ENCODE peak calls at places on chromosomes 4 and X, in four cellular contexts. One of them, this sample, is unnamed. For H3K4me1 and H3K27me3, the result is how much of the 10 kb centered on the place peaks cover.

GRCh38 chr4:98728433-98728832 is 70.0 kb upstream of the TSPAN5 start:
- DNase-seq in GM23248: peak
- DNase-seq in lower lobe of right lung: no peak
- DNase-seq in CD8-positive, alpha-beta memory T cell: no peak
- DNase-seq in this sample: no peak

GRCh38 chr4:24395937-24396336 is 188.4 kb downstream of the DHX15 start:
- DNase-seq in GM23248: no peak
- DNase-seq in lower lobe of right lung: no peak
- DNase-seq in CD8-positive, alpha-beta memory T cell: no peak
- DNase-seq in this sample: no peak

GRCh38 chr4:55399581-55399980 is 3.8 kb downstream of the TMEM165 start:
- DNase-seq in GM23248: peak
- DNase-seq in lower lobe of right lung: no peak
- DNase-seq in CD8-positive, alpha-beta memory T cell: no peak
- DNase-seq in this sample: no peak

GRCh38 chr4:48445704-48446103 is 37.4 kb upstream of the SLC10A4 start:
- DNase-seq in GM23248: peak
- DNase-seq in lower lobe of right lung: no peak
- DNase-seq in CD8-positive, alpha-beta memory T cell: no peak
- DNase-seq in this sample: no peak

GRCh38 chrX:29530520-29530919 is 684.8 kb upstream of the MAGEB2 start:
- DNase-seq in GM23248: peak
- DNase-seq in lower lobe of right lung: no peak
- DNase-seq in CD8-positive, alpha-beta memory T cell: no peak
- DNase-seq in this sample: no peak

GRCh38 chr4:39713691-39714090 is 15.8 kb downstream of the UBE2K start:
- DNase-seq in GM23248: peak
- DNase-seq in lower lobe of right lung: no peak
- DNase-seq in CD8-positive, alpha-beta memory T cell: no peak
- DNase-seq in this sample: no peak

GRCh38 chr4:20840648-20841190 is 140.5 kb downstream of the PACRGL start:
- DNase-seq in GM23248: no peak
- DNase-seq in lower lobe of right lung: no peak
- DNase-seq in CD8-positive, alpha-beta memory T cell: no peak
- DNase-seq in this sample: no peak

GRCh38 chrX:43140546-43140945 is 362.6 kb upstream of the PPP1R2C start:
- DNase-seq in GM23248: no peak
- DNase-seq in lower lobe of right lung: no peak
- DNase-seq in CD8-positive, alpha-beta memory T cell: no peak
- DNase-seq in this sample: no peak

GRCh38 chr4:60482921-60483351 is 717.2 kb upstream of the ADGRL3 start:
- DNase-seq in GM23248: no peak
- DNase-seq in lower lobe of right lung: no peak
- DNase-seq in CD8-positive, alpha-beta memory T cell: no peak
- DNase-seq in this sample: no peak

GRCh38 chrX:19964017-19964710 is 26.7 kb downstream of the BCLAF3 start:
- DNase-seq in GM23248: no peak
- DNase-seq in lower lobe of right lung: no peak
- DNase-seq in CD8-positive, alpha-beta memory T cell: no peak
- DNase-seq in this sample: peak

GRCh38 chr4:65190780-65191179 is 479.5 kb downstream of the EPHA5 start:
- DNase-seq in GM23248: no peak
- DNase-seq in lower lobe of right lung: no peak
- DNase-seq in CD8-positive, alpha-beta memory T cell: no peak
- DNase-seq in this sample: no peak

GRCh38 chr4:184147858-184148799 is 69.5 kb downstream of the ENPP6 start:
- DNase-seq in GM23248: peak
- DNase-seq in lower lobe of right lung: no peak
- DNase-seq in CD8-positive, alpha-beta memory T cell: no peak
- DNase-seq in this sample: no peak

GRCh38 chr4:73019462-73020047 is 50.0 kb downstream of the COX18 start:
- DNase-seq in GM23248: peak
- DNase-seq in lower lobe of right lung: no peak
- DNase-seq in CD8-positive, alpha-beta memory T cell: no peak
- DNase-seq in this sample: peak

GRCh38 chr4:33746979-33747378 is 2497.3 kb downstream of the ARAP2 start:
- DNase-seq in GM23248: no peak
- DNase-seq in lower lobe of right lung: no peak
- DNase-seq in CD8-positive, alpha-beta memory T cell: no peak
- DNase-seq in this sample: no peak

GRCh38 chr4:69984030-69984443 is 11.7 kb upstream of the STATH start:
- DNase-seq in GM23248: no peak
- DNase-seq in lower lobe of right lung: no peak
- DNase-seq in CD8-positive, alpha-beta memory T cell: no peak
- DNase-seq in this sample: no peak

GRCh38 chrX:134654398-134655012 is 3.8 kb downstream of the PLAC1 start:
- DNase-seq in GM23248: no peak
- DNase-seq in lower lobe of right lung: no peak
- DNase-seq in CD8-positive, alpha-beta memory T cell: no peak
- DNase-seq in this sample: no peak

GRCh38 chr4:85953651-85954018 is 406.2 kb downstream of the MAPK10 start:
- DNase-seq in GM23248: peak
- DNase-seq in lower lobe of right lung: no peak
- DNase-seq in CD8-positive, alpha-beta memory T cell: no peak
- DNase-seq in this sample: no peak

GRCh38 chr4:117137143-117137542 is 51.8 kb upstream of the TRAM1L1 start:
- DNase-seq in GM23248: peak
- DNase-seq in lower lobe of right lung: no peak
- DNase-seq in CD8-positive, alpha-beta memory T cell: no peak
- DNase-seq in this sample: no peak

GRCh38 chrX:445727-446126 is 59.0 kb upstream of the PPP2R3B start:
- DNase-seq in GM23248: no peak
- DNase-seq in lower lobe of right lung: peak
- DNase-seq in CD8-positive, alpha-beta memory T cell: no peak
- DNase-seq in this sample: no peak

GRCh38 chr4:2651546-2651945 is 104.6 kb downstream of the TNIP2 start:
- DNase-seq in GM23248: no peak
- DNase-seq in lower lobe of right lung: no peak
- DNase-seq in CD8-positive, alpha-beta memory T cell: no peak
- DNase-seq in this sample: no peak

GRCh38 chr4:132530846-132531245 is 618.2 kb upstream of the PCDH10 start:
- DNase-seq in GM23248: no peak
- DNase-seq in lower lobe of right lung: no peak
- DNase-seq in CD8-positive, alpha-beta memory T cell: no peak
- DNase-seq in this sample: no peak

GRCh38 chrX:133297284-133297683 is 79.1 kb upstream of the TFDP3 start:
- DNase-seq in GM23248: peak
- DNase-seq in lower lobe of right lung: no peak
- DNase-seq in CD8-positive, alpha-beta memory T cell: no peak
- DNase-seq in this sample: no peak

GRCh38 chr4:48205092-48205491 is 64.5 kb downstream of the TEC start:
- DNase-seq in GM23248: no peak
- DNase-seq in lower lobe of right lung: no peak
- DNase-seq in CD8-positive, alpha-beta memory T cell: no peak
- DNase-seq in this sample: no peak

GRCh38 chr4:6751611-6752485 is 30.7 kb upstream of the KIAA0232 start:
- DNase-seq in GM23248: no peak
- DNase-seq in lower lobe of right lung: peak
- DNase-seq in CD8-positive, alpha-beta memory T cell: no peak
- DNase-seq in this sample: no peak

GRCh38 chr4:164438321-164438720 is 315.6 kb upstream of the SMIM31 start:
- DNase-seq in GM23248: no peak
- DNase-seq in lower lobe of right lung: no peak
- DNase-seq in CD8-positive, alpha-beta memory T cell: no peak
- DNase-seq in this sample: no peak

GRCh38 chr4:86011117-86011516 is 348.7 kb downstream of the MAPK10 start:
- DNase-seq in GM23248: peak
- DNase-seq in lower lobe of right lung: no peak
- DNase-seq in CD8-positive, alpha-beta memory T cell: no peak
- DNase-seq in this sample: no peak

DNA sequence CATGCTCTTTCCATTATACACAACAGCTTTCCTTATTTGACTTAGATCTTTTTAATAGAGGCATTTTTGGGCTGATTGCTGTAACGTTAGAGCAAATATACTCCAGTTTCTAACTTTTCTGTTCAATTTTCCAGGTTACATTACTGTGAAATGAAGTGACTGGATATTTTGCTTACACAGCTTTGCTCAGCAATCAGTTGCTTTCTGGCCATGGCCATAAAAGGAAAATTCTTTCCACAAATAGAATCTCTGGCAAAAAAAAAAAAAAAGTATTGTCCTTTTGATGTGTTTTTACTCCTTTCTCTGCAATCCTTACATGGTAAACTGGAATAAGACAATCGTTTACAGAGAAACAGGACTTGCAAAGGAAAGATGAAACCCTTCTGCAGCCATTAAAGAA is 146.3 kb downstream of the PCDH7 start:
- DNase-seq in GM23248: no peak
- DNase-seq in lower lobe of right lung: no peak
- DNase-seq in CD8-positive, alpha-beta memory T cell: no peak
- DNase-seq in this sample: no peak
- H3K4me1 ChIP-seq in GM23248: under half
- H3K4me1 ChIP-seq in lower lobe of right lung: under half
- H3K4me1 ChIP-seq in CD8-positive, alpha-beta memory T cell: under half
- H3K4me1 ChIP-seq in this sample: under half

DNA sequence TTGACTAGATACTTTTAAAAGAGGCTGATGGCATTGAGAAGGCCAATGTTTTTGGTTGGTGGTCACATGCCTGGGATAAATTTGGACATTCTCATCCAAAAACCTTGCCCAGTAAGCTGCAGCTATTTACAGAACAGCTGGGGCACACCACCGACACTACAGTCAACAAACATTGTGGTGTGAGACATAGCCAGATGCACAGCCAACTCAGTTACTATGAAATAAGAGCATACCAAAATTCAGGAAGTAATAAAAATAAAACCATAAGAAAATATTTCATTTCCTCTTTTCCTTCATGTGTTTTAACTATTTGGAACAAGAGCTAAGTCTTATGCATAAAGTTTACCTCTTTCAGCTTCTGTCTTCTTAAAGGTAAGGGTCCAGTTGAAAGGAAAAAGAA is 8.8 kb downstream of the PPM1K start:
- DNase-seq in GM23248: no peak
- DNase-seq in lower lobe of right lung: no peak
- DNase-seq in CD8-positive, alpha-beta memory T cell: no peak
- DNase-seq in this sample: no peak
- H3K27me3 ChIP-seq in GM23248: under half
- H3K27me3 ChIP-seq in lower lobe of right lung: under half
- H3K27me3 ChIP-seq in CD8-positive, alpha-beta memory T cell: under half
- H3K27me3 ChIP-seq in this sample: under half

GRCh38 chr4:77012726-77013125 is 63.1 kb downstream of the CCNI start:
- DNase-seq in GM23248: no peak
- DNase-seq in lower lobe of right lung: no peak
- DNase-seq in CD8-positive, alpha-beta memory T cell: no peak
- DNase-seq in this sample: no peak

GRCh38 chr4:77010841-77011354 is 61.3 kb downstream of the SEPTIN11 start:
- DNase-seq in GM23248: peak
- DNase-seq in lower lobe of right lung: no peak
- DNase-seq in CD8-positive, alpha-beta memory T cell: no peak
- DNase-seq in this sample: no peak

GRCh38 chr4:77014256-77014655 is 61.5 kb downstream of the CCNI start:
- DNase-seq in GM23248: no peak
- DNase-seq in lower lobe of right lung: no peak
- DNase-seq in CD8-positive, alpha-beta memory T cell: no peak
- DNase-seq in this sample: no peak

GRCh38 chr4:77020017-77020416 is 55.8 kb downstream of the CCNI start:
- DNase-seq in GM23248: no peak
- DNase-seq in lower lobe of right lung: no peak
- DNase-seq in CD8-positive, alpha-beta memory T cell: no peak
- DNase-seq in this sample: no peak

GRCh38 chr4:77015390-77015789 is 60.4 kb downstream of the CCNI start:
- DNase-seq in GM23248: peak
- DNase-seq in lower lobe of right lung: no peak
- DNase-seq in CD8-positive, alpha-beta memory T cell: no peak
- DNase-seq in this sample: no peak
- H3K27ac ChIP-seq in GM23248: peak
- H3K27ac ChIP-seq in lower lobe of right lung: no peak
- H3K27ac ChIP-seq in CD8-positive, alpha-beta memory T cell: no peak
- H3K27ac ChIP-seq in this sample: no peak

DNA sequence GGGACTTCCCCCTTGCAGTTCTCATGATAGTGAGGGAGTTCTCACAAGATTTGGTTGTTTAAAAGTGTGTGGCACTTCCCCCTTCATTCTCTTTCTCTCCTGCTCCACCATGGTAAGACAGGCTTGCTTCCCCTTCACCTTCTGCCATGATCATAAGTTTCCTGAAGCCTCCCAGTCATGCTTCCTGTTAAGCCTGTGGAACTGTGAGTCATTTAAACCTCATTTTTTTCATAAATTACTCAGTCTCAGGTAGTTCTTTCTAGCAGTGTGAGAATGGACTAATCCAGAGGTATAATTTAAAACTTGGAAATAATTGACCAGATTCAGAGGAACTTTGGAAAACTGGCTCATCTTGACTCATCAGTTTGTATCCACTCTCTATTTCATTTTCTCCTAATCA is 129.0 kb downstream of the TMEM47 start:
- DNase-seq in GM23248: no peak
- DNase-seq in lower lobe of right lung: no peak
- DNase-seq in CD8-positive, alpha-beta memory T cell: no peak
- DNase-seq in this sample: no peak
- H3K4me1 ChIP-seq in GM23248: under half
- H3K4me1 ChIP-seq in lower lobe of right lung: under half
- H3K4me1 ChIP-seq in CD8-positive, alpha-beta memory T cell: under half
- H3K4me1 ChIP-seq in this sample: under half

GRCh38 chr4:77232653-77233052 is 75.6 kb downstream of the CCNG2 start:
- DNase-seq in GM23248: peak
- DNase-seq in lower lobe of right lung: no peak
- DNase-seq in CD8-positive, alpha-beta memory T cell: no peak
- DNase-seq in this sample: no peak

GRCh38 chr4:77240469-77241066 is 83.6 kb downstream of the CCNG2 start:
- DNase-seq in GM23248: peak
- DNase-seq in lower lobe of right lung: peak
- DNase-seq in CD8-positive, alpha-beta memory T cell: peak
- DNase-seq in this sample: peak

GRCh38 chr4:77235289-77235854 is 78.4 kb downstream of the CCNG2 start:
- DNase-seq in GM23248: no peak
- DNase-seq in lower lobe of right lung: no peak
- DNase-seq in CD8-positive, alpha-beta memory T cell: no peak
- DNase-seq in this sample: no peak

GRCh38 chr4:77236806-77237205 is 79.8 kb downstream of the CCNG2 start:
- DNase-seq in GM23248: no peak
- DNase-seq in lower lobe of right lung: no peak
- DNase-seq in CD8-positive, alpha-beta memory T cell: no peak
- DNase-seq in this sample: no peak
- H3K27me3 ChIP-seq in GM23248: half or more
- H3K27me3 ChIP-seq in lower lobe of right lung: under half
- H3K27me3 ChIP-seq in CD8-positive, alpha-beta memory T cell: under half
- H3K27me3 ChIP-seq in this sample: under half

GRCh38 chr4:13921805-13922204 is 294.3 kb upstream of the BOD1L1 start:
- DNase-seq in GM23248: peak
- DNase-seq in lower lobe of right lung: no peak
- DNase-seq in CD8-positive, alpha-beta memory T cell: no peak
- DNase-seq in this sample: no peak
- H3K27ac ChIP-seq in GM23248: peak
- H3K27ac ChIP-seq in lower lobe of right lung: no peak
- H3K27ac ChIP-seq in CD8-positive, alpha-beta memory T cell: no peak
- H3K27ac ChIP-seq in this sample: no peak

GRCh38 chr4:87523307-87523706 is 5.9 kb downstream of the SPARCL1 start:
- DNase-seq in GM23248: no peak
- DNase-seq in lower lobe of right lung: no peak
- DNase-seq in CD8-positive, alpha-beta memory T cell: no peak
- DNase-seq in this sample: no peak
- H3K4me1 ChIP-seq in GM23248: under half
- H3K4me1 ChIP-seq in lower lobe of right lung: under half
- H3K4me1 ChIP-seq in CD8-positive, alpha-beta memory T cell: under half
- H3K4me1 ChIP-seq in this sample: under half